ENCODE peak calls at places on chromosomes 2 and 18, in five cellular contexts. One of them, this sample, is unnamed.

GRCh38 chr2:219460424-219460926 is 25.8 kb downstream of the SPEG start:
- DNase-seq in HTR-8/SVneo: no peak
- DNase-seq in activated CD4-positive, alpha-beta T cell treated with anti-CD3 and anti-CD28 coated beads for 1 hour: no peak
- DNase-seq in NCI-H2171: no peak
- DNase-seq in psoas muscle: peak
- DNase-seq in this sample: peak

GRCh38 chr2:19068206-19068605 is 290.2 kb downstream of the OSR1 start:
- DNase-seq in HTR-8/SVneo: no peak
- DNase-seq in activated CD4-positive, alpha-beta T cell treated with anti-CD3 and anti-CD28 coated beads for 1 hour: no peak
- DNase-seq in NCI-H2171: no peak
- DNase-seq in psoas muscle: no peak
- DNase-seq in this sample: no peak

GRCh38 chr18:23862071-23862470 is 152.5 kb upstream of the TTC39C start:
- DNase-seq in HTR-8/SVneo: no peak
- DNase-seq in activated CD4-positive, alpha-beta T cell treated with anti-CD3 and anti-CD28 coated beads for 1 hour: no peak
- DNase-seq in NCI-H2171: no peak
- DNase-seq in psoas muscle: no peak
- DNase-seq in this sample: no peak

GRCh38 chr2:84970266-84970955 is 550 bp upstream of the KCMF1 start:
- DNase-seq in HTR-8/SVneo: no peak
- DNase-seq in activated CD4-positive, alpha-beta T cell treated with anti-CD3 and anti-CD28 coated beads for 1 hour: peak
- DNase-seq in NCI-H2171: peak
- DNase-seq in psoas muscle: peak
- DNase-seq in this sample: no peak

GRCh38 chr18:79902075-79902474 is 49.4 kb downstream of the SLC66A2 start:
- DNase-seq in HTR-8/SVneo: no peak
- DNase-seq in activated CD4-positive, alpha-beta T cell treated with anti-CD3 and anti-CD28 coated beads for 1 hour: no peak
- DNase-seq in NCI-H2171: no peak
- DNase-seq in psoas muscle: no peak
- DNase-seq in this sample: no peak

GRCh38 chr18:43662657-43663056 is 385.4 kb upstream of the SYT4 start:
- DNase-seq in HTR-8/SVneo: peak
- DNase-seq in activated CD4-positive, alpha-beta T cell treated with anti-CD3 and anti-CD28 coated beads for 1 hour: no peak
- DNase-seq in NCI-H2171: no peak
- DNase-seq in psoas muscle: no peak
- DNase-seq in this sample: no peak

GRCh38 chr18:49476664-49477411 is 10.2 kb downstream of the C18orf32 start:
- DNase-seq in HTR-8/SVneo: no peak
- DNase-seq in activated CD4-positive, alpha-beta T cell treated with anti-CD3 and anti-CD28 coated beads for 1 hour: no peak
- DNase-seq in NCI-H2171: no peak
- DNase-seq in psoas muscle: no peak
- DNase-seq in this sample: no peak

GRCh38 chr2:127080941-127081769 is 25.8 kb downstream of the BIN1 start:
- DNase-seq in HTR-8/SVneo: no peak
- DNase-seq in activated CD4-positive, alpha-beta T cell treated with anti-CD3 and anti-CD28 coated beads for 1 hour: peak
- DNase-seq in NCI-H2171: no peak
- DNase-seq in psoas muscle: peak
- DNase-seq in this sample: no peak

GRCh38 chr18:69951182-69951581 is 3.5 kb upstream of the CD226 start:
- DNase-seq in HTR-8/SVneo: peak
- DNase-seq in activated CD4-positive, alpha-beta T cell treated with anti-CD3 and anti-CD28 coated beads for 1 hour: no peak
- DNase-seq in NCI-H2171: no peak
- DNase-seq in psoas muscle: no peak
- DNase-seq in this sample: no peak

This sample was measured in DMS 273 treated with DMSO at 0.1 percent for 48 hours.